ENCODE peak calls at places on chromosomes 13 and 19, in four cellular contexts. W is K562, M is HepG2, D is H1. P is an unnamed sample.

GRCh38 chr19:40724848-40725247 is 7.9 kb downstream of the ITPKC start:
- DNase-seq in W (no peak), D (no peak), M (no peak), P (no peak)

GRCh38 chr13:50387124-50387581 is 371.9 kb downstream of the KCNRG start:
- DNase-seq in D (no peak), W (peak; percentile 65), M (peak; percentile 25), P (no peak)

GRCh38 chr13:109213714-109214113 is 572.7 kb downstream of the IRS2 start:
- DNase-seq in W (no peak), M (no peak), D (no peak), P (no peak)

GRCh38 chr13:30481241-30481760 is 15.6 kb upstream of the HMGB1 start:
- DNase-seq in D (no peak), W (no peak), M (no peak), P (no peak)

GRCh38 chr19:38049105-38049649 is 142.2 kb downstream of the SIPA1L3 start:
- DNase-seq in W (no peak), M (no peak), D (no peak), P (peak; percentile 93)

GRCh38 chr13:45820106-45820838 is 31.3 kb downstream of the SIAH3 start:
- DNase-seq in D (no peak), M (no peak), W (no peak), P (no peak)

GRCh38 chr13:30805132-30805537 is 69.8 kb downstream of the ALOX5AP start:
- DNase-seq in M (peak; percentile 75), D (no peak), W (no peak), P (no peak)

GRCh38 chr13:51444922-51445321 is 7.9 kb downstream of the INTS6 start:
- DNase-seq in M (no peak), D (no peak), W (peak; percentile 4), P (no peak)

GRCh38 chr19:13982773-13983172 is 23.3 kb downstream of the RFX1 start:
- DNase-seq in M (no peak), D (no peak), W (no peak), P (no peak)

GRCh38 chr19:13366529-13367143 is 139.6 kb downstream of the CACNA1A start:
- DNase-seq in D (peak; percentile 5), W (peak; percentile 57), M (no peak), P (no peak)

GRCh38 chr13:40315416-40316064 is 350.9 kb downstream of the FOXO1 start:
- DNase-seq in M (no peak), D (no peak), W (no peak), P (no peak)

GRCh38 chr19:7153008-7153407 is 83.5 kb downstream of the ZNF557 start:
- DNase-seq in M (no peak), W (no peak), D (no peak), P (no peak)

GRCh38 chr19:1574763-1575162 is 6.6 kb upstream of the MEX3D start:
- DNase-seq in W (no peak), M (no peak), D (no peak), P (no peak)

GRCh38 chr13:111242585-111242984 is 77.9 kb upstream of the TEX29 start:
- DNase-seq in D (no peak), M (no peak), W (no peak), P (no peak)

GRCh38 chr19:16760990-16761389 is 41.3 kb downstream of the NWD1 start:
- DNase-seq in W (no peak), D (no peak), M (no peak), P (no peak)

GRCh38 chr19:43639507-43640423 is at the start of gene CADM4:
- DNase-seq in W (peak; percentile 85), M (no peak), D (no peak), P (no peak)

GRCh38 chr19:12034196-12034595 is 1.3 kb downstream of the ZNF433 start:
- DNase-seq in D (no peak), M (no peak), W (no peak), P (no peak)

GRCh38 chr13:100543872-100544602 is 44.6 kb downstream of the GGACT start:
- DNase-seq in M (peak; percentile 41), D (no peak), W (no peak), P (no peak)

GRCh38 chr13:113902536-113902935 is 38.7 kb upstream of the GAS6 start:
- DNase-seq in D (no peak), W (no peak), M (no peak), P (no peak)

GRCh38 chr13:62537593-62537992 is 1121.9 kb upstream of the PCDH20 start:
- DNase-seq in W (no peak), M (no peak), D (no peak), P (no peak)

GRCh38 chr19:14315433-14315832 is 65.8 kb upstream of the ADGRE5 start:
- DNase-seq in W (no peak), M (no peak), D (no peak), P (no peak)

GRCh38 chr13:80428344-80429096 is 87.6 kb upstream of the SPRY2 start:
- DNase-seq in D (no peak), W (no peak), M (no peak), P (no peak)

GRCh38 chr13:114100446-114101320 is 31.7 kb downstream of the RASA3 start:
- DNase-seq in M (no peak), W (no peak), D (no peak), P (no peak)

GRCh38 chr19:4971816-4972495 is 3.0 kb downstream of the KDM4B start:
- DNase-seq in M (no peak), D (no peak), W (no peak), P (no peak)

GRCh38 chr13:112452380-112453206 is 76.4 kb downstream of the SPACA7 start:
- DNase-seq in D (no peak), W (no peak), M (no peak), P (no peak)

GRCh38 chr19:33047422-33047821 is 17.3 kb downstream of the RHPN2 start:
- DNase-seq in M (no peak), D (peak; percentile 61), W (peak; percentile 59), P (no peak)

GRCh38 chr19:43464089-43464775 is 1.2 kb downstream of the LYPD3 start:
- DNase-seq in D (no peak), M (no peak), W (peak; percentile 83), P (no peak)

GRCh38 chr19:41324921-41325639 is 15.1 kb downstream of the CCDC97 start:
- DNase-seq in D (peak; percentile 65), M (peak; percentile 82), W (peak; percentile 87), P (no peak)

GRCh38 chr19:50358483-50359431 is 6.7 kb downstream of the NAPSA start:
- DNase-seq in M (no peak), W (peak; percentile 97), D (no peak), P (peak; percentile 48)

GRCh38 chr19:49443366-49444099 is 2.2 kb upstream of the SLC17A7 start:
- DNase-seq in W (peak; percentile 88), M (peak; percentile 88), D (peak; percentile 91), P (peak; percentile 80)

GRCh38 chr19:41175825-41176734 is 16.9 kb upstream of the CYP2S1 start:
- DNase-seq in W (no peak), M (peak; percentile 96), D (peak; percentile 75), P (no peak)

GRCh38 chr19:14519860-14520407 is 1.7 kb upstream of the DNAJB1 start:
- DNase-seq in M (peak; percentile 99), D (no peak), W (no peak), P (no peak)

GRCh38 chr13:60303166-60303565 is 93.9 kb upstream of the TDRD3 start:
- DNase-seq in M (no peak), W (no peak), D (no peak), P (no peak)

GRCh38 chr19:10295305-10295846 is 5.6 kb downstream of the ICAM5 start:
- DNase-seq in W (no peak), D (no peak), M (no peak), P (no peak)

GRCh38 chr19:6067975-6068374 is 42.3 kb downstream of the RFX2 start:
- DNase-seq in M (no peak), W (no peak), D (no peak), P (no peak)

GRCh38 chr19:33418461-33418860 is 45.0 kb downstream of the CEBPG start:
- DNase-seq in M (no peak), D (no peak), W (no peak), P (no peak)

GRCh38 chr19:39407644-39408391 is 1.2 kb downstream of the ZFP36 start:
- DNase-seq in M (no peak), D (no peak), W (no peak), P (no peak)

GRCh38 chr19:23385404-23385803 is 9.9 kb downstream of the ZNF91 start:
- DNase-seq in M (no peak), D (no peak), W (no peak), P (no peak)

GRCh38 chr19:23393121-23393520 is 2.1 kb downstream of the ZNF91 start:
- DNase-seq in M (no peak), D (no peak), W (no peak), P (no peak)

GRCh38 chr19:23392706-23393105 is 2.6 kb downstream of the ZNF91 start:
- DNase-seq in W (no peak), D (no peak), M (no peak), P (no peak)

GRCh38 chr19:23395041-23395721 is at the start of gene ZNF91:
- DNase-seq in M (peak; percentile 98), D (peak; percentile 91), W (peak; percentile 69), P (peak; percentile 85)

DNA sequence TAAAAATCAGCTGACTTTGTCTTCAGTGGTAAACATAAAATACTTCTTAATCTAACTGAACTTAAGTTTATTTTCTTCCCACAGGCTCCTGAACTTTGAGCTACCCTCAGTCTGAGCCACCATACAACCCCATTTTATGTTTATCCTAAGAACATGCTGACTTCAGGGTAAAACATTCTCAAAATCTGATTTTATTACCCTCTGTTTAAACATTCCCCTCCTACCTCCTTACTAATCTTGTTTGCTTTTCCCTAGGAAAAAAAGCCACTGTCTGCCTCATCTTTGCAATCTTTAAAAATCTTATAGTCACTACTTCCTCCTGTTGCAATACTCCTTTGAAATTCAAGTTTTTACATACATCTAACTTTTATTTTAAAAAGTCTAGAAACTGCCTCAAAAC is 4.0 kb downstream of the ZNF91 start:
- DNase-seq in D (no peak), W (no peak), M (no peak), P (no peak)
- TF ChIP-seq CBX5 in D (no peak), W (no peak), M (no peak), P (no peak)

DNA sequence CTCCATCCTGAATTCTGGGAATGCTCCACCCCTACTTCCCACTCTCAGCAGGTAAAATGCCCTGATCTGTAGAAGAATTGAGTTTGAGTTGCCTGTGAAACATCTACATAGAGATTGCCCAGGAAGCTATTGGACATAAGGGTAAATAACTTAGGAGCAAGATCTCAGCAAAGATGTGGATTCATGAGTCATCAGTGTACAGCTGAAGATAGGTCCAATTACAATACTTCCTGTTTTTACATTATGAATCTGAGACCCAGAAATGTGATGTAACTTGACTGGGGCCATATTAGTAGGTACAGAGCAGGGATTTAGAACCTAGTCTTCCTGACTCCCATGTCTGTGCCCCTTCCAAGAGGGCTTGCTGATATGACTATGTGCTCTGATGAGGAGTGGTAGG is 79.4 kb upstream of the FNDC3A start:
- DNase-seq in W (peak; percentile 3), M (no peak), D (no peak), P (no peak)
- TF ChIP-seq CBX5 in W (no peak), M (no peak), D (no peak), P (no peak)

DNA sequence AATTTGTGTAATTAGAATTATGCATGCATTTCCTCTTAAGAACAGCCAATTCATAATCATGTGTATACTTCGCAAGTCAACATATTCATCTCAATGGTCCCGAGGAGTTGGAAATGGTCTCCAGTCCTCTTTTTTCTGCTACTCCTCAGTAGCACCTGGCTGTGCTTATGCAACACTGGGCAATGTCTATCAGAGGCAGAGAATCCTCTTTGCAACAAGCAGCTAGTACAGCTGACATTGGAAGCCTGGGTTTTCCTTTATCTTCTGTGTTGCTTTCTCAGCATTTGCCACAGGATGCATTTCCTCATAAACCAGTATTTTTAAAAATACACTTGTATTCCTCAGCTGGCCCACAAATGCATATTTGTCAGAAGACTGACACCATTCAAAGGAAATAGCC is 405.3 kb upstream of the GPC6 start:
- DNase-seq in W (no peak), M (no peak), D (no peak), P (no peak)
- TF ChIP-seq CBX5 in W (no peak), M (no peak), D (no peak), P (no peak)

GRCh38 chr19:45769821-45770191 is 754 bp upstream of the SIX5 start:
- DNase-seq in M (no peak), D (no peak), W (peak; percentile 39), P (no peak)
- TF ChIP-seq CBX5 in M (no peak), D (no peak), W (peak; percentile 15), P (no peak)